ENCODE peak calls at places on chromosomes 3 and 15, in four cellular contexts. One of them, this sample, is unnamed.
A peak's percentile ranks its signal among the peaks of the same experiment; 100 is the strongest.

GRCh38 chr3:63912768-63913588 is 795 bp upstream of the SCAANT1 start:
- DNase-seq in H9: peak; percentile 56
- DNase-seq in neuronal stem cell: peak; percentile 36
- DNase-seq in IMR-90: peak; percentile 78
- DNase-seq in this sample: peak; percentile 70

GRCh38 chr3:186417791-186418190 is 55.8 kb upstream of the DGKG start:
- DNase-seq in H9: no peak
- DNase-seq in neuronal stem cell: no peak
- DNase-seq in IMR-90: peak; percentile 83
- DNase-seq in this sample: no peak

GRCh38 chr15:70512772-70513362 is 250.5 kb downstream of the UACA start:
- DNase-seq in H9: peak; percentile 87
- DNase-seq in neuronal stem cell: no peak
- DNase-seq in IMR-90: peak; percentile 51
- DNase-seq in this sample: peak; percentile 88

GRCh38 chr3:15476378-15476777 is 45.1 kb downstream of the COLQ start:
- DNase-seq in H9: no peak
- DNase-seq in neuronal stem cell: no peak
- DNase-seq in IMR-90: peak; percentile 61
- DNase-seq in this sample: no peak

GRCh38 chr3:181230258-181230657 is 240.7 kb upstream of the DNAJC19 start:
- DNase-seq in H9: peak; percentile 50
- DNase-seq in neuronal stem cell: no peak
- DNase-seq in IMR-90: no peak
- DNase-seq in this sample: peak; percentile 51

GRCh38 chr3:150117076-150117475 is 146.4 kb upstream of the PFN2 start:
- DNase-seq in H9: no peak
- DNase-seq in neuronal stem cell: no peak
- DNase-seq in IMR-90: no peak
- DNase-seq in this sample: no peak

GRCh38 chr3:66450389-66451022 is 50.3 kb downstream of the LRIG1 start:
- DNase-seq in H9: no peak
- DNase-seq in neuronal stem cell: no peak
- DNase-seq in IMR-90: peak; percentile 76
- DNase-seq in this sample: no peak

GRCh38 chr15:77840962-77841361 is 208.2 kb upstream of the LINGO1 start:
- DNase-seq in H9: peak; percentile 27
- DNase-seq in neuronal stem cell: no peak
- DNase-seq in IMR-90: peak; percentile 80
- DNase-seq in this sample: no peak

GRCh38 chr3:188052229-188052965 is 101.6 kb upstream of the LPP start:
- DNase-seq in H9: peak; percentile 73
- DNase-seq in neuronal stem cell: peak; percentile 35
- DNase-seq in IMR-90: peak; percentile 32
- DNase-seq in this sample: peak; percentile 94

GRCh38 chr15:45647828-45648227 is 13.0 kb downstream of the SQOR start:
- DNase-seq in H9: no peak
- DNase-seq in neuronal stem cell: no peak
- DNase-seq in IMR-90: no peak
- DNase-seq in this sample: no peak

GRCh38 chr15:45644437-45644836 is 9.6 kb downstream of the SQOR start:
- DNase-seq in H9: no peak
- DNase-seq in neuronal stem cell: no peak
- DNase-seq in IMR-90: no peak
- DNase-seq in this sample: no peak

GRCh38 chr15:45648521-45649200 is 13.8 kb downstream of the SQOR start:
- DNase-seq in H9: no peak
- DNase-seq in neuronal stem cell: no peak
- DNase-seq in IMR-90: peak; percentile 86
- DNase-seq in this sample: no peak

GRCh38 chr15:45645026-45645980 is 10.5 kb downstream of the SQOR start:
- DNase-seq in H9: no peak
- DNase-seq in neuronal stem cell: no peak
- DNase-seq in IMR-90: peak; percentile 86
- DNase-seq in this sample: no peak

GRCh38 chr15:45646220-45646619 is 11.4 kb downstream of the SQOR start:
- DNase-seq in H9: no peak
- DNase-seq in neuronal stem cell: no peak
- DNase-seq in IMR-90: peak; percentile 79
- DNase-seq in this sample: no peak
- H3K4me1 ChIP-seq in H9: no peaks in the 10 kb centered on the region
- H3K4me1 ChIP-seq in neuronal stem cell: no peaks in the 10 kb centered on the region
- H3K4me1 ChIP-seq in IMR-90: peaks cover 19% of the 10 kb centered on the region
- H3K4me1 ChIP-seq in this sample: no peaks in the 10 kb centered on the region

GRCh38 chr3:156747046-156747445 is 72.7 kb downstream of the TIPARP start:
- DNase-seq in H9: no peak
- DNase-seq in neuronal stem cell: no peak
- DNase-seq in IMR-90: no peak
- DNase-seq in this sample: no peak

GRCh38 chr3:156751461-156752025 is 74.6 kb upstream of the LEKR1 start:
- DNase-seq in H9: peak; percentile 84
- DNase-seq in neuronal stem cell: no peak
- DNase-seq in IMR-90: peak; percentile 79
- DNase-seq in this sample: peak; percentile 96

GRCh38 chr3:156750191-156750873 is 75.8 kb upstream of the LEKR1 start:
- DNase-seq in H9: peak; percentile 33
- DNase-seq in neuronal stem cell: no peak
- DNase-seq in IMR-90: peak; percentile 65
- DNase-seq in this sample: peak; percentile 73

GRCh38 chr3:156749244-156749643 is 74.9 kb downstream of the TIPARP start:
- DNase-seq in H9: no peak
- DNase-seq in neuronal stem cell: no peak
- DNase-seq in IMR-90: peak; percentile 64
- DNase-seq in this sample: no peak

GRCh38 chr3:156750874-156751245 is 75.3 kb upstream of the LEKR1 start:
- DNase-seq in H9: no peak
- DNase-seq in neuronal stem cell: no peak
- DNase-seq in IMR-90: peak; percentile 60
- DNase-seq in this sample: peak; percentile 84
- H2BK5ac ChIP-seq in H9: no peak overlapping the region
- H2BK5ac ChIP-seq in neuronal stem cell: no peak overlapping the region
- H2BK5ac ChIP-seq in IMR-90: peak overlapping the region; percentile 97
- H2BK5ac ChIP-seq in this sample: peak overlapping the region; percentile 97

GRCh38 chr3:42123012-42123581 is 31.9 kb downstream of the TRAK1 start:
- DNase-seq in H9: no peak
- DNase-seq in neuronal stem cell: no peak
- DNase-seq in IMR-90: peak; percentile 55
- DNase-seq in this sample: peak; percentile 15
- H3K4me1 ChIP-seq in H9: peaks cover 10% of the 10 kb centered on the region
- H3K4me1 ChIP-seq in neuronal stem cell: no peaks in the 10 kb centered on the region
- H3K4me1 ChIP-seq in IMR-90: peaks cover 4% of the 10 kb centered on the region
- H3K4me1 ChIP-seq in this sample: peaks cover 2% of the 10 kb centered on the region

GRCh38 chr15:85334241-85334640 is 46.2 kb upstream of the AKAP13 start:
- DNase-seq in H9: no peak
- DNase-seq in neuronal stem cell: no peak
- DNase-seq in IMR-90: no peak
- DNase-seq in this sample: no peak

GRCh38 chr15:85330941-85331588 is 49.3 kb upstream of the AKAP13 start:
- DNase-seq in H9: peak; percentile 93
- DNase-seq in neuronal stem cell: peak; percentile 54
- DNase-seq in IMR-90: peak; percentile 86
- DNase-seq in this sample: peak; percentile 97

GRCh38 chr15:85335193-85335939 is 45.0 kb upstream of the AKAP13 start:
- DNase-seq in H9: no peak
- DNase-seq in neuronal stem cell: no peak
- DNase-seq in IMR-90: no peak
- DNase-seq in this sample: peak; percentile 84

GRCh38 chr15:85331666-85332261 is 48.6 kb upstream of the AKAP13 start:
- DNase-seq in H9: no peak
- DNase-seq in neuronal stem cell: no peak
- DNase-seq in IMR-90: no peak
- DNase-seq in this sample: no peak

GRCh38 chr15:85333132-85333831 is 47.1 kb upstream of the AKAP13 start:
- DNase-seq in H9: no peak
- DNase-seq in neuronal stem cell: no peak
- DNase-seq in IMR-90: peak; percentile 96
- DNase-seq in this sample: no peak
- H2BK5ac ChIP-seq in H9: no peak overlapping the region
- H2BK5ac ChIP-seq in neuronal stem cell: no peak overlapping the region
- H2BK5ac ChIP-seq in IMR-90: peak overlapping the region; percentile 90
- H2BK5ac ChIP-seq in this sample: no peak overlapping the region